ENCODE peak calls at places on chromosome 20, in nine cellular contexts. One of them, this sample, is unnamed.

GRCh38 chr20:64115171-64115911 is 8.0 kb upstream of the NPBWR2 start:
- DNase-seq in iPS-NIHi11: peak; percentile 14
- DNase-seq in NCI-H1092 treated with DMSO at 0.1 percent for 48 hours: peak; percentile 10
- DNase-seq in activated T-cell treated with anti-CD3 and anti-CD28 coated beads for 1 hour: no peak
- DNase-seq in HT-29: no peak
- DNase-seq in stimulated activated CD4-positive, alpha-beta T cell treated with anti-CD3 and anti-CD28 coated beads, Interleukin-12 subunit alpha, Interleukin-12 subunit beta, amount 100 ng/mL, for 4 hours: no peak
- DNase-seq in AG10803: no peak
- DNase-seq in NCI-H2081: no peak
- DNase-seq in activated CD4-positive, alpha-beta T cell treated with anti-CD3 and anti-CD28 coated beads for 48 hours: no peak
- DNase-seq in this sample: no peak

GRCh38 chr20:1860446-1860845 is 34.8 kb upstream of the SIRPA start:
- DNase-seq in NCI-H2081: no peak
- DNase-seq in AG10803: peak; percentile 85
- DNase-seq in stimulated activated CD4-positive, alpha-beta T cell treated with anti-CD3 and anti-CD28 coated beads, Interleukin-12 subunit alpha, Interleukin-12 subunit beta, amount 100 ng/mL, for 4 hours: no peak
- DNase-seq in HT-29: no peak
- DNase-seq in iPS-NIHi11: no peak
- DNase-seq in NCI-H1092 treated with DMSO at 0.1 percent for 48 hours: no peak
- DNase-seq in activated T-cell treated with anti-CD3 and anti-CD28 coated beads for 1 hour: no peak
- DNase-seq in activated CD4-positive, alpha-beta T cell treated with anti-CD3 and anti-CD28 coated beads for 48 hours: no peak
- DNase-seq in this sample: no peak

GRCh38 chr20:62241501-62241900 is 3.2 kb downstream of the OSBPL2 start:
- DNase-seq in HT-29: no peak
- DNase-seq in NCI-H2081: no peak
- DNase-seq in activated CD4-positive, alpha-beta T cell treated with anti-CD3 and anti-CD28 coated beads for 48 hours: no peak
- DNase-seq in AG10803: no peak
- DNase-seq in activated T-cell treated with anti-CD3 and anti-CD28 coated beads for 1 hour: no peak
- DNase-seq in NCI-H1092 treated with DMSO at 0.1 percent for 48 hours: no peak
- DNase-seq in iPS-NIHi11: no peak
- DNase-seq in stimulated activated CD4-positive, alpha-beta T cell treated with anti-CD3 and anti-CD28 coated beads, Interleukin-12 subunit alpha, Interleukin-12 subunit beta, amount 100 ng/mL, for 4 hours: no peak
- DNase-seq in this sample: no peak

GRCh38 chr20:6663751-6664388 is 103.6 kb upstream of the BMP2 start:
- DNase-seq in NCI-H1092 treated with DMSO at 0.1 percent for 48 hours: no peak
- DNase-seq in NCI-H2081: no peak
- DNase-seq in stimulated activated CD4-positive, alpha-beta T cell treated with anti-CD3 and anti-CD28 coated beads, Interleukin-12 subunit alpha, Interleukin-12 subunit beta, amount 100 ng/mL, for 4 hours: no peak
- DNase-seq in iPS-NIHi11: no peak
- DNase-seq in activated T-cell treated with anti-CD3 and anti-CD28 coated beads for 1 hour: no peak
- DNase-seq in activated CD4-positive, alpha-beta T cell treated with anti-CD3 and anti-CD28 coated beads for 48 hours: no peak
- DNase-seq in HT-29: peak; percentile 68
- DNase-seq in AG10803: no peak
- DNase-seq in this sample: no peak

GRCh38 chr20:53567379-53567778 is 26.3 kb downstream of the ZNF217 start:
- DNase-seq in iPS-NIHi11: no peak
- DNase-seq in HT-29: no peak
- DNase-seq in stimulated activated CD4-positive, alpha-beta T cell treated with anti-CD3 and anti-CD28 coated beads, Interleukin-12 subunit alpha, Interleukin-12 subunit beta, amount 100 ng/mL, for 4 hours: no peak
- DNase-seq in activated T-cell treated with anti-CD3 and anti-CD28 coated beads for 1 hour: no peak
- DNase-seq in activated CD4-positive, alpha-beta T cell treated with anti-CD3 and anti-CD28 coated beads for 48 hours: no peak
- DNase-seq in NCI-H1092 treated with DMSO at 0.1 percent for 48 hours: no peak
- DNase-seq in NCI-H2081: no peak
- DNase-seq in AG10803: no peak
- DNase-seq in this sample: no peak

GRCh38 chr20:63979549-63980316 is at the start of gene SAMD10:
- DNase-seq in NCI-H1092 treated with DMSO at 0.1 percent for 48 hours: peak; percentile 81
- DNase-seq in iPS-NIHi11: peak; percentile 61
- DNase-seq in AG10803: no peak
- DNase-seq in stimulated activated CD4-positive, alpha-beta T cell treated with anti-CD3 and anti-CD28 coated beads, Interleukin-12 subunit alpha, Interleukin-12 subunit beta, amount 100 ng/mL, for 4 hours: peak; percentile 89
- DNase-seq in activated CD4-positive, alpha-beta T cell treated with anti-CD3 and anti-CD28 coated beads for 48 hours: peak; percentile 90
- DNase-seq in NCI-H2081: peak; percentile 71
- DNase-seq in activated T-cell treated with anti-CD3 and anti-CD28 coated beads for 1 hour: peak; percentile 54
- DNase-seq in HT-29: peak; percentile 88
- DNase-seq in this sample: peak; percentile 63

GRCh38 chr20:53515749-53516148 is 77.9 kb downstream of the ZNF217 start:
- DNase-seq in NCI-H2081: no peak
- DNase-seq in NCI-H1092 treated with DMSO at 0.1 percent for 48 hours: no peak
- DNase-seq in AG10803: no peak
- DNase-seq in HT-29: no peak
- DNase-seq in activated T-cell treated with anti-CD3 and anti-CD28 coated beads for 1 hour: no peak
- DNase-seq in stimulated activated CD4-positive, alpha-beta T cell treated with anti-CD3 and anti-CD28 coated beads, Interleukin-12 subunit alpha, Interleukin-12 subunit beta, amount 100 ng/mL, for 4 hours: no peak
- DNase-seq in activated CD4-positive, alpha-beta T cell treated with anti-CD3 and anti-CD28 coated beads for 48 hours: no peak
- DNase-seq in iPS-NIHi11: no peak
- DNase-seq in this sample: no peak

GRCh38 chr20:48574383-48574782 is 253.4 kb downstream of the PREX1 start:
- DNase-seq in HT-29: no peak
- DNase-seq in NCI-H2081: no peak
- DNase-seq in iPS-NIHi11: peak; percentile 67
- DNase-seq in NCI-H1092 treated with DMSO at 0.1 percent for 48 hours: no peak
- DNase-seq in activated CD4-positive, alpha-beta T cell treated with anti-CD3 and anti-CD28 coated beads for 48 hours: no peak
- DNase-seq in activated T-cell treated with anti-CD3 and anti-CD28 coated beads for 1 hour: no peak
- DNase-seq in AG10803: peak; percentile 15
- DNase-seq in stimulated activated CD4-positive, alpha-beta T cell treated with anti-CD3 and anti-CD28 coated beads, Interleukin-12 subunit alpha, Interleukin-12 subunit beta, amount 100 ng/mL, for 4 hours: no peak
- DNase-seq in this sample: no peak

GRCh38 chr20:59776626-59777320 is 156.7 kb downstream of the SYCP2 start:
- DNase-seq in AG10803: no peak
- DNase-seq in HT-29: no peak
- DNase-seq in activated CD4-positive, alpha-beta T cell treated with anti-CD3 and anti-CD28 coated beads for 48 hours: no peak
- DNase-seq in iPS-NIHi11: no peak
- DNase-seq in activated T-cell treated with anti-CD3 and anti-CD28 coated beads for 1 hour: no peak
- DNase-seq in stimulated activated CD4-positive, alpha-beta T cell treated with anti-CD3 and anti-CD28 coated beads, Interleukin-12 subunit alpha, Interleukin-12 subunit beta, amount 100 ng/mL, for 4 hours: no peak
- DNase-seq in NCI-H2081: no peak
- DNase-seq in NCI-H1092 treated with DMSO at 0.1 percent for 48 hours: no peak
- DNase-seq in this sample: peak; percentile 3

GRCh38 chr20:63708301-63709148 is 686 bp downstream of the ZGPAT start:
- DNase-seq in activated CD4-positive, alpha-beta T cell treated with anti-CD3 and anti-CD28 coated beads for 48 hours: no peak
- DNase-seq in AG10803: no peak
- DNase-seq in stimulated activated CD4-positive, alpha-beta T cell treated with anti-CD3 and anti-CD28 coated beads, Interleukin-12 subunit alpha, Interleukin-12 subunit beta, amount 100 ng/mL, for 4 hours: no peak
- DNase-seq in iPS-NIHi11: no peak
- DNase-seq in NCI-H1092 treated with DMSO at 0.1 percent for 48 hours: no peak
- DNase-seq in NCI-H2081: no peak
- DNase-seq in activated T-cell treated with anti-CD3 and anti-CD28 coated beads for 1 hour: no peak
- DNase-seq in HT-29: no peak
- DNase-seq in this sample: peak; percentile 41

GRCh38 chr20:1526896-1527295 is 30.6 kb downstream of the SIRPD start:
- DNase-seq in NCI-H2081: no peak
- DNase-seq in activated CD4-positive, alpha-beta T cell treated with anti-CD3 and anti-CD28 coated beads for 48 hours: no peak
- DNase-seq in stimulated activated CD4-positive, alpha-beta T cell treated with anti-CD3 and anti-CD28 coated beads, Interleukin-12 subunit alpha, Interleukin-12 subunit beta, amount 100 ng/mL, for 4 hours: no peak
- DNase-seq in AG10803: no peak
- DNase-seq in HT-29: no peak
- DNase-seq in activated T-cell treated with anti-CD3 and anti-CD28 coated beads for 1 hour: no peak
- DNase-seq in iPS-NIHi11: no peak
- DNase-seq in NCI-H1092 treated with DMSO at 0.1 percent for 48 hours: no peak
- DNase-seq in this sample: no peak

GRCh38 chr20:22617160-22617559 is 32.8 kb upstream of the FOXA2 start:
- DNase-seq in NCI-H1092 treated with DMSO at 0.1 percent for 48 hours: no peak
- DNase-seq in activated CD4-positive, alpha-beta T cell treated with anti-CD3 and anti-CD28 coated beads for 48 hours: no peak
- DNase-seq in HT-29: peak; percentile 36
- DNase-seq in activated T-cell treated with anti-CD3 and anti-CD28 coated beads for 1 hour: no peak
- DNase-seq in stimulated activated CD4-positive, alpha-beta T cell treated with anti-CD3 and anti-CD28 coated beads, Interleukin-12 subunit alpha, Interleukin-12 subunit beta, amount 100 ng/mL, for 4 hours: no peak
- DNase-seq in AG10803: no peak
- DNase-seq in NCI-H2081: no peak
- DNase-seq in iPS-NIHi11: no peak
- DNase-seq in this sample: no peak

GRCh38 chr20:49901588-49901987 is 13.7 kb downstream of the SPATA2 start:
- DNase-seq in NCI-H2081: peak; percentile 60
- DNase-seq in AG10803: no peak
- DNase-seq in NCI-H1092 treated with DMSO at 0.1 percent for 48 hours: peak; percentile 38
- DNase-seq in HT-29: no peak
- DNase-seq in iPS-NIHi11: no peak
- DNase-seq in activated T-cell treated with anti-CD3 and anti-CD28 coated beads for 1 hour: no peak
- DNase-seq in stimulated activated CD4-positive, alpha-beta T cell treated with anti-CD3 and anti-CD28 coated beads, Interleukin-12 subunit alpha, Interleukin-12 subunit beta, amount 100 ng/mL, for 4 hours: no peak
- DNase-seq in activated CD4-positive, alpha-beta T cell treated with anti-CD3 and anti-CD28 coated beads for 48 hours: no peak
- DNase-seq in this sample: no peak

GRCh38 chr20:9068896-9069663 is at the start of gene PLCB4:
- DNase-seq in HT-29: no peak
- DNase-seq in NCI-H1092 treated with DMSO at 0.1 percent for 48 hours: peak; percentile 74
- DNase-seq in activated T-cell treated with anti-CD3 and anti-CD28 coated beads for 1 hour: no peak
- DNase-seq in NCI-H2081: peak; percentile 87
- DNase-seq in iPS-NIHi11: peak; percentile 65
- DNase-seq in stimulated activated CD4-positive, alpha-beta T cell treated with anti-CD3 and anti-CD28 coated beads, Interleukin-12 subunit alpha, Interleukin-12 subunit beta, amount 100 ng/mL, for 4 hours: no peak
- DNase-seq in activated CD4-positive, alpha-beta T cell treated with anti-CD3 and anti-CD28 coated beads for 48 hours: no peak
- DNase-seq in AG10803: peak; percentile 76
- DNase-seq in this sample: no peak

GRCh38 chr20:34753706-34754461 is 49.7 kb downstream of the TP53INP2 start:
- DNase-seq in activated T-cell treated with anti-CD3 and anti-CD28 coated beads for 1 hour: no peak
- DNase-seq in stimulated activated CD4-positive, alpha-beta T cell treated with anti-CD3 and anti-CD28 coated beads, Interleukin-12 subunit alpha, Interleukin-12 subunit beta, amount 100 ng/mL, for 4 hours: no peak
- DNase-seq in NCI-H2081: no peak
- DNase-seq in AG10803: peak; percentile 68
- DNase-seq in HT-29: no peak
- DNase-seq in iPS-NIHi11: no peak
- DNase-seq in NCI-H1092 treated with DMSO at 0.1 percent for 48 hours: no peak
- DNase-seq in activated CD4-positive, alpha-beta T cell treated with anti-CD3 and anti-CD28 coated beads for 48 hours: no peak
- DNase-seq in this sample: no peak

GRCh38 chr20:3755269-3755668 is 12.3 kb downstream of the ADISSP start:
- DNase-seq in activated T-cell treated with anti-CD3 and anti-CD28 coated beads for 1 hour: no peak
- DNase-seq in stimulated activated CD4-positive, alpha-beta T cell treated with anti-CD3 and anti-CD28 coated beads, Interleukin-12 subunit alpha, Interleukin-12 subunit beta, amount 100 ng/mL, for 4 hours: no peak
- DNase-seq in HT-29: no peak
- DNase-seq in activated CD4-positive, alpha-beta T cell treated with anti-CD3 and anti-CD28 coated beads for 48 hours: no peak
- DNase-seq in NCI-H1092 treated with DMSO at 0.1 percent for 48 hours: no peak
- DNase-seq in AG10803: no peak
- DNase-seq in NCI-H2081: no peak
- DNase-seq in iPS-NIHi11: no peak
- DNase-seq in this sample: no peak

GRCh38 chr20:36214684-36215256 is 21.5 kb upstream of the AAR2 start:
- DNase-seq in iPS-NIHi11: peak; percentile 77
- DNase-seq in HT-29: peak; percentile 47
- DNase-seq in AG10803: peak; percentile 23
- DNase-seq in activated CD4-positive, alpha-beta T cell treated with anti-CD3 and anti-CD28 coated beads for 48 hours: peak; percentile 11
- DNase-seq in stimulated activated CD4-positive, alpha-beta T cell treated with anti-CD3 and anti-CD28 coated beads, Interleukin-12 subunit alpha, Interleukin-12 subunit beta, amount 100 ng/mL, for 4 hours: no peak
- DNase-seq in NCI-H2081: peak; percentile 40
- DNase-seq in NCI-H1092 treated with DMSO at 0.1 percent for 48 hours: no peak
- DNase-seq in activated T-cell treated with anti-CD3 and anti-CD28 coated beads for 1 hour: no peak
- DNase-seq in this sample: no peak

GRCh38 chr20:3371757-3372156 is 35.7 kb downstream of the DNAAF9 start:
- DNase-seq in HT-29: peak; percentile 22
- DNase-seq in AG10803: no peak
- DNase-seq in stimulated activated CD4-positive, alpha-beta T cell treated with anti-CD3 and anti-CD28 coated beads, Interleukin-12 subunit alpha, Interleukin-12 subunit beta, amount 100 ng/mL, for 4 hours: no peak
- DNase-seq in activated T-cell treated with anti-CD3 and anti-CD28 coated beads for 1 hour: no peak
- DNase-seq in NCI-H1092 treated with DMSO at 0.1 percent for 48 hours: no peak
- DNase-seq in iPS-NIHi11: no peak
- DNase-seq in activated CD4-positive, alpha-beta T cell treated with anti-CD3 and anti-CD28 coated beads for 48 hours: no peak
- DNase-seq in NCI-H2081: no peak
- DNase-seq in this sample: no peak

GRCh38 chr20:62470003-62470402 is 5.8 kb downstream of the GATA5 start:
- DNase-seq in AG10803: no peak
- DNase-seq in iPS-NIHi11: no peak
- DNase-seq in NCI-H2081: no peak
- DNase-seq in activated CD4-positive, alpha-beta T cell treated with anti-CD3 and anti-CD28 coated beads for 48 hours: no peak
- DNase-seq in HT-29: no peak
- DNase-seq in stimulated activated CD4-positive, alpha-beta T cell treated with anti-CD3 and anti-CD28 coated beads, Interleukin-12 subunit alpha, Interleukin-12 subunit beta, amount 100 ng/mL, for 4 hours: no peak
- DNase-seq in activated T-cell treated with anti-CD3 and anti-CD28 coated beads for 1 hour: no peak
- DNase-seq in NCI-H1092 treated with DMSO at 0.1 percent for 48 hours: no peak
- DNase-seq in this sample: no peak

GRCh38 chr20:6120491-6120988 is 2.3 kb downstream of the FERMT1 start:
- DNase-seq in NCI-H1092 treated with DMSO at 0.1 percent for 48 hours: no peak
- DNase-seq in iPS-NIHi11: no peak
- DNase-seq in NCI-H2081: no peak
- DNase-seq in AG10803: no peak
- DNase-seq in activated CD4-positive, alpha-beta T cell treated with anti-CD3 and anti-CD28 coated beads for 48 hours: no peak
- DNase-seq in stimulated activated CD4-positive, alpha-beta T cell treated with anti-CD3 and anti-CD28 coated beads, Interleukin-12 subunit alpha, Interleukin-12 subunit beta, amount 100 ng/mL, for 4 hours: no peak
- DNase-seq in HT-29: no peak
- DNase-seq in activated T-cell treated with anti-CD3 and anti-CD28 coated beads for 1 hour: no peak
- DNase-seq in this sample: no peak

GRCh38 chr20:22808628-22809027 is 224.3 kb upstream of the FOXA2 start:
- DNase-seq in NCI-H1092 treated with DMSO at 0.1 percent for 48 hours: no peak
- DNase-seq in NCI-H2081: no peak
- DNase-seq in activated T-cell treated with anti-CD3 and anti-CD28 coated beads for 1 hour: no peak
- DNase-seq in AG10803: no peak
- DNase-seq in HT-29: no peak
- DNase-seq in activated CD4-positive, alpha-beta T cell treated with anti-CD3 and anti-CD28 coated beads for 48 hours: no peak
- DNase-seq in iPS-NIHi11: no peak
- DNase-seq in stimulated activated CD4-positive, alpha-beta T cell treated with anti-CD3 and anti-CD28 coated beads, Interleukin-12 subunit alpha, Interleukin-12 subunit beta, amount 100 ng/mL, for 4 hours: no peak
- DNase-seq in this sample: no peak

GRCh38 chr20:4076033-4076432 is 60.7 kb upstream of the RNF24 start:
- DNase-seq in iPS-NIHi11: no peak
- DNase-seq in HT-29: no peak
- DNase-seq in NCI-H1092 treated with DMSO at 0.1 percent for 48 hours: no peak
- DNase-seq in AG10803: peak; percentile 19
- DNase-seq in NCI-H2081: no peak
- DNase-seq in stimulated activated CD4-positive, alpha-beta T cell treated with anti-CD3 and anti-CD28 coated beads, Interleukin-12 subunit alpha, Interleukin-12 subunit beta, amount 100 ng/mL, for 4 hours: no peak
- DNase-seq in activated CD4-positive, alpha-beta T cell treated with anti-CD3 and anti-CD28 coated beads for 48 hours: no peak
- DNase-seq in activated T-cell treated with anti-CD3 and anti-CD28 coated beads for 1 hour: no peak
- DNase-seq in this sample: no peak

GRCh38 chr20:39338977-39339376 is 376.8 kb downstream of the DHX35 start:
- DNase-seq in activated CD4-positive, alpha-beta T cell treated with anti-CD3 and anti-CD28 coated beads for 48 hours: no peak
- DNase-seq in NCI-H2081: no peak
- DNase-seq in iPS-NIHi11: no peak
- DNase-seq in HT-29: no peak
- DNase-seq in stimulated activated CD4-positive, alpha-beta T cell treated with anti-CD3 and anti-CD28 coated beads, Interleukin-12 subunit alpha, Interleukin-12 subunit beta, amount 100 ng/mL, for 4 hours: no peak
- DNase-seq in activated T-cell treated with anti-CD3 and anti-CD28 coated beads for 1 hour: no peak
- DNase-seq in NCI-H1092 treated with DMSO at 0.1 percent for 48 hours: no peak
- DNase-seq in AG10803: no peak
- DNase-seq in this sample: no peak

GRCh38 chr20:12012241-12013222 is 94.8 kb downstream of the BTBD3 start:
- DNase-seq in AG10803: peak; percentile 40
- DNase-seq in stimulated activated CD4-positive, alpha-beta T cell treated with anti-CD3 and anti-CD28 coated beads, Interleukin-12 subunit alpha, Interleukin-12 subunit beta, amount 100 ng/mL, for 4 hours: no peak
- DNase-seq in activated T-cell treated with anti-CD3 and anti-CD28 coated beads for 1 hour: no peak
- DNase-seq in iPS-NIHi11: peak; percentile 83
- DNase-seq in HT-29: peak; percentile 86
- DNase-seq in activated CD4-positive, alpha-beta T cell treated with anti-CD3 and anti-CD28 coated beads for 48 hours: peak; percentile 50
- DNase-seq in NCI-H2081: peak; percentile 45
- DNase-seq in NCI-H1092 treated with DMSO at 0.1 percent for 48 hours: peak; percentile 48
- DNase-seq in this sample: no peak

GRCh38 chr20:63847374-63848002 is 13.8 kb upstream of the ABHD16B start:
- DNase-seq in AG10803: no peak
- DNase-seq in NCI-H2081: no peak
- DNase-seq in iPS-NIHi11: peak; percentile 77
- DNase-seq in activated T-cell treated with anti-CD3 and anti-CD28 coated beads for 1 hour: no peak
- DNase-seq in stimulated activated CD4-positive, alpha-beta T cell treated with anti-CD3 and anti-CD28 coated beads, Interleukin-12 subunit alpha, Interleukin-12 subunit beta, amount 100 ng/mL, for 4 hours: no peak
- DNase-seq in HT-29: no peak
- DNase-seq in activated CD4-positive, alpha-beta T cell treated with anti-CD3 and anti-CD28 coated beads for 48 hours: no peak
- DNase-seq in NCI-H1092 treated with DMSO at 0.1 percent for 48 hours: no peak
- DNase-seq in this sample: no peak

GRCh38 chr20:5844063-5844681 is 94.0 kb downstream of the SHLD1 start:
- DNase-seq in iPS-NIHi11: no peak
- DNase-seq in NCI-H2081: peak; percentile 59
- DNase-seq in HT-29: no peak
- DNase-seq in stimulated activated CD4-positive, alpha-beta T cell treated with anti-CD3 and anti-CD28 coated beads, Interleukin-12 subunit alpha, Interleukin-12 subunit beta, amount 100 ng/mL, for 4 hours: peak; percentile 26
- DNase-seq in activated CD4-positive, alpha-beta T cell treated with anti-CD3 and anti-CD28 coated beads for 48 hours: peak; percentile 80
- DNase-seq in AG10803: peak; percentile 20
- DNase-seq in NCI-H1092 treated with DMSO at 0.1 percent for 48 hours: peak; percentile 74
- DNase-seq in activated T-cell treated with anti-CD3 and anti-CD28 coated beads for 1 hour: peak; percentile 20
- DNase-seq in this sample: peak; percentile 44

GRCh38 chr20:48128436-48128835 is 343.2 kb upstream of the SULF2 start:
- DNase-seq in HT-29: no peak
- DNase-seq in stimulated activated CD4-positive, alpha-beta T cell treated with anti-CD3 and anti-CD28 coated beads, Interleukin-12 subunit alpha, Interleukin-12 subunit beta, amount 100 ng/mL, for 4 hours: no peak
- DNase-seq in activated CD4-positive, alpha-beta T cell treated with anti-CD3 and anti-CD28 coated beads for 48 hours: no peak
- DNase-seq in iPS-NIHi11: no peak
- DNase-seq in NCI-H2081: no peak
- DNase-seq in AG10803: peak; percentile 49
- DNase-seq in NCI-H1092 treated with DMSO at 0.1 percent for 48 hours: no peak
- DNase-seq in activated T-cell treated with anti-CD3 and anti-CD28 coated beads for 1 hour: no peak
- DNase-seq in this sample: no peak

GRCh38 chr20:61935926-61936700 is 129.6 kb downstream of the TAF4 start:
- DNase-seq in HT-29: no peak
- DNase-seq in AG10803: no peak
- DNase-seq in iPS-NIHi11: peak; percentile 75
- DNase-seq in stimulated activated CD4-positive, alpha-beta T cell treated with anti-CD3 and anti-CD28 coated beads, Interleukin-12 subunit alpha, Interleukin-12 subunit beta, amount 100 ng/mL, for 4 hours: no peak
- DNase-seq in NCI-H1092 treated with DMSO at 0.1 percent for 48 hours: no peak
- DNase-seq in activated CD4-positive, alpha-beta T cell treated with anti-CD3 and anti-CD28 coated beads for 48 hours: no peak
- DNase-seq in activated T-cell treated with anti-CD3 and anti-CD28 coated beads for 1 hour: no peak
- DNase-seq in NCI-H2081: no peak
- DNase-seq in this sample: no peak

GRCh38 chr20:63822276-63822696 is 8.8 kb downstream of the ZBTB46 start:
- DNase-seq in activated CD4-positive, alpha-beta T cell treated with anti-CD3 and anti-CD28 coated beads for 48 hours: no peak
- DNase-seq in AG10803: no peak
- DNase-seq in activated T-cell treated with anti-CD3 and anti-CD28 coated beads for 1 hour: no peak
- DNase-seq in iPS-NIHi11: no peak
- DNase-seq in HT-29: no peak
- DNase-seq in NCI-H1092 treated with DMSO at 0.1 percent for 48 hours: no peak
- DNase-seq in NCI-H2081: no peak
- DNase-seq in stimulated activated CD4-positive, alpha-beta T cell treated with anti-CD3 and anti-CD28 coated beads, Interleukin-12 subunit alpha, Interleukin-12 subunit beta, amount 100 ng/mL, for 4 hours: no peak
- DNase-seq in this sample: no peak

GRCh38 chr20:48275737-48276342 is 490.6 kb upstream of the SULF2 start:
- DNase-seq in iPS-NIHi11: peak; percentile 41
- DNase-seq in HT-29: no peak
- DNase-seq in NCI-H2081: no peak
- DNase-seq in activated T-cell treated with anti-CD3 and anti-CD28 coated beads for 1 hour: no peak
- DNase-seq in activated CD4-positive, alpha-beta T cell treated with anti-CD3 and anti-CD28 coated beads for 48 hours: no peak
- DNase-seq in stimulated activated CD4-positive, alpha-beta T cell treated with anti-CD3 and anti-CD28 coated beads, Interleukin-12 subunit alpha, Interleukin-12 subunit beta, amount 100 ng/mL, for 4 hours: no peak
- DNase-seq in NCI-H1092 treated with DMSO at 0.1 percent for 48 hours: peak; percentile 79
- DNase-seq in AG10803: no peak
- DNase-seq in this sample: no peak

GRCh38 chr20:36821964-36822437 is 48.4 kb upstream of the DSN1 start:
- DNase-seq in HT-29: no peak
- DNase-seq in activated CD4-positive, alpha-beta T cell treated with anti-CD3 and anti-CD28 coated beads for 48 hours: no peak
- DNase-seq in AG10803: peak; percentile 61
- DNase-seq in NCI-H1092 treated with DMSO at 0.1 percent for 48 hours: no peak
- DNase-seq in stimulated activated CD4-positive, alpha-beta T cell treated with anti-CD3 and anti-CD28 coated beads, Interleukin-12 subunit alpha, Interleukin-12 subunit beta, amount 100 ng/mL, for 4 hours: no peak
- DNase-seq in iPS-NIHi11: no peak
- DNase-seq in NCI-H2081: no peak
- DNase-seq in activated T-cell treated with anti-CD3 and anti-CD28 coated beads for 1 hour: no peak
- DNase-seq in this sample: no peak

This sample was measured in activated CD4-positive, CD25-positive, alpha-beta regulatory T cell treated with anti-CD3 and anti-CD28 coated beads, Interleukin-2, amount 50 U/mL, for 72 hours.